ENCODE peak calls at places on chromosomes 1 and 21, in five cellular contexts. Z is activated naive CD4-positive, alpha-beta T cell treated with Interleukin-2 at 50 U/mL for 16 hours; V is T-helper 1 cell; B is left ventricle myocardium inferior; A is NCI-H345. X is an unnamed sample.

GRCh38 chr1:14945132-14946010 is 208.2 kb upstream of the TMEM51 start:
- DNase-seq in Z (no peak), V (no peak), B (peak), A (no peak), X (peak)

GRCh38 chr21:39860600-39860999 is 6.6 kb upstream of the PCP4 start:
- DNase-seq in Z (no peak), V (no peak), B (no peak), A (no peak), X (no peak)

GRCh38 chr1:20992327-20993056 is 184.2 kb downstream of the EIF4G3 start:
- DNase-seq in Z (no peak), V (no peak), B (no peak), A (no peak), X (no peak)

GRCh38 chr1:110214454-110215404 is 4.6 kb downstream of the KCNC4 start:
- DNase-seq in Z (no peak), V (no peak), B (no peak), A (no peak), X (no peak)

GRCh38 chr1:214455971-214456867 is 95.2 kb downstream of the PTPN14 start:
- DNase-seq in Z (no peak), V (no peak), B (no peak), A (no peak), X (no peak)

GRCh38 chr1:2585318-2586092 is 1.1 kb upstream of the PRXL2B start:
- DNase-seq in Z (peak), V (peak), B (peak), A (peak), X (no peak)

GRCh38 chr1:85801520-85801919 is 93.3 kb upstream of the ZNHIT6 start:
- DNase-seq in Z (no peak), V (no peak), B (no peak), A (no peak), X (no peak)

GRCh38 chr1:156419863-156420208 is 50.8 kb downstream of the RHBG start:
- DNase-seq in Z (no peak), V (no peak), B (no peak), A (no peak), X (no peak)

GRCh38 chr1:64922336-64922735 is 44.0 kb downstream of the JAK1 start:
- DNase-seq in Z (no peak), V (no peak), B (no peak), A (no peak), X (no peak)

GRCh38 chr1:201095581-201096531 is 16.4 kb downstream of the CACNA1S start:
- DNase-seq in Z (no peak), V (no peak), B (no peak), A (no peak), X (no peak)

GRCh38 chr1:17274186-17275170 is 25.6 kb downstream of the PADI3 start:
- DNase-seq in Z (peak), V (no peak), B (no peak), A (peak), X (no peak)

GRCh38 chr1:155912056-155912536 is 947 bp upstream of the RIT1 start:
- DNase-seq in Z (no peak), V (no peak), B (no peak), A (no peak), X (no peak)

GRCh38 chr1:236451796-236452373 is 57.8 kb downstream of the EDARADD start:
- DNase-seq in Z (peak), V (peak), B (no peak), A (no peak), X (no peak)

GRCh38 chr1:212860713-212861581 is 2.9 kb downstream of the FLVCR1 start:
- DNase-seq in Z (no peak), V (no peak), B (no peak), A (peak), X (no peak)

GRCh38 chr1:199422206-199422605 is 605.3 kb upstream of the NR5A2 start:
- DNase-seq in Z (no peak), V (no peak), B (no peak), A (no peak), X (no peak)

GRCh38 chr1:46401964-46402626 is 8.0 kb downstream of the FAAH start:
- DNase-seq in Z (no peak), V (no peak), B (peak), A (peak), X (peak)

GRCh38 chr1:12480748-12481362 is 137.2 kb downstream of the DHRS3 start:
- DNase-seq in Z (no peak), V (no peak), B (no peak), A (no peak), X (peak)

GRCh38 chr1:203673550-203674411 is 47.1 kb downstream of the ATP2B4 start:
- DNase-seq in Z (peak), V (peak), B (peak), A (no peak), X (peak)

GRCh38 chr1:163436133-163436532 is 114.4 kb downstream of the NUF2 start:
- DNase-seq in Z (no peak), V (no peak), B (no peak), A (no peak), X (no peak)

GRCh38 chr1:25703671-25704637 is 87.4 kb downstream of the MAN1C1 start:
- DNase-seq in Z (no peak), V (peak), B (peak), A (no peak), X (no peak)

GRCh38 chr1:222919478-222919865 is 104.6 kb downstream of the DISP1 start:
- DNase-seq in Z (no peak), V (no peak), B (no peak), A (no peak), X (no peak)

GRCh38 chr21:21624674-21625073 is 626.5 kb downstream of the NCAM2 start:
- DNase-seq in Z (no peak), V (no peak), B (no peak), A (no peak), X (peak)

X was measured in AG04449.